ENCODE peak calls at places on chromosome 21, in four cellular contexts. One of them, this sample, is unnamed.

GRCh38 chr21:34020005-34020847 is 53.2 kb upstream of the MRPS6 start:
- DNase-seq in GM03348: no peak
- DNase-seq in epithelial cell of esophagus: peak; percentile 19
- DNase-seq in NCI-H1092 treated with DMSO at 0.1 percent for 48 hours: no peak
- DNase-seq in this sample: no peak

GRCh38 chr21:15138475-15138874 is 73.7 kb upstream of the NRIP1 start:
- DNase-seq in GM03348: no peak
- DNase-seq in epithelial cell of esophagus: no peak
- DNase-seq in NCI-H1092 treated with DMSO at 0.1 percent for 48 hours: peak; percentile 33
- DNase-seq in this sample: no peak

GRCh38 chr21:36188081-36188681 is 31.6 kb downstream of the DOP1B start:
- DNase-seq in GM03348: no peak
- DNase-seq in epithelial cell of esophagus: peak; percentile 68
- DNase-seq in NCI-H1092 treated with DMSO at 0.1 percent for 48 hours: peak; percentile 47
- DNase-seq in this sample: no peak

GRCh38 chr21:21230672-21231071 is 232.5 kb downstream of the NCAM2 start:
- DNase-seq in GM03348: no peak
- DNase-seq in epithelial cell of esophagus: peak; percentile 1
- DNase-seq in NCI-H1092 treated with DMSO at 0.1 percent for 48 hours: no peak
- DNase-seq in this sample: no peak

GRCh38 chr21:45584786-45585185 is 42.5 kb upstream of the SLC19A1 start:
- DNase-seq in GM03348: no peak
- DNase-seq in epithelial cell of esophagus: no peak
- DNase-seq in NCI-H1092 treated with DMSO at 0.1 percent for 48 hours: no peak
- DNase-seq in this sample: no peak

GRCh38 chr21:26425576-26425975 is 147.5 kb downstream of the CYYR1 start:
- DNase-seq in GM03348: no peak
- DNase-seq in epithelial cell of esophagus: peak; percentile 34
- DNase-seq in NCI-H1092 treated with DMSO at 0.1 percent for 48 hours: no peak
- DNase-seq in this sample: no peak

GRCh38 chr21:46667735-46668380 is 32.4 kb downstream of the PRMT2 start:
- DNase-seq in GM03348: peak; percentile 52
- DNase-seq in epithelial cell of esophagus: peak; percentile 43
- DNase-seq in NCI-H1092 treated with DMSO at 0.1 percent for 48 hours: peak; percentile 54
- DNase-seq in this sample: no peak

GRCh38 chr21:45535341-45536081 is 6.7 kb downstream of the SLC19A1 start:
- DNase-seq in GM03348: no peak
- DNase-seq in epithelial cell of esophagus: no peak
- DNase-seq in NCI-H1092 treated with DMSO at 0.1 percent for 48 hours: no peak
- DNase-seq in this sample: peak; percentile 34

GRCh38 chr21:39911286-39911685 is 44.0 kb downstream of the PCP4 start:
- DNase-seq in GM03348: no peak
- DNase-seq in epithelial cell of esophagus: no peak
- DNase-seq in NCI-H1092 treated with DMSO at 0.1 percent for 48 hours: peak; percentile 80
- DNase-seq in this sample: no peak

GRCh38 chr21:34133392-34133791 is 60.0 kb downstream of the MRPS6 start:
- DNase-seq in GM03348: no peak
- DNase-seq in epithelial cell of esophagus: no peak
- DNase-seq in NCI-H1092 treated with DMSO at 0.1 percent for 48 hours: no peak
- DNase-seq in this sample: no peak

GRCh38 chr21:26098758-26099157 is 71.8 kb downstream of the APP start:
- DNase-seq in GM03348: peak; percentile 14
- DNase-seq in epithelial cell of esophagus: peak; percentile 92
- DNase-seq in NCI-H1092 treated with DMSO at 0.1 percent for 48 hours: no peak
- DNase-seq in this sample: no peak

GRCh38 chr21:15894596-15894995 is 164.8 kb downstream of the USP25 start:
- DNase-seq in GM03348: peak; percentile 33
- DNase-seq in epithelial cell of esophagus: no peak
- DNase-seq in NCI-H1092 treated with DMSO at 0.1 percent for 48 hours: peak; percentile 14
- DNase-seq in this sample: no peak

GRCh38 chr21:35020446-35020845 is 28.7 kb downstream of the RUNX1 start:
- DNase-seq in GM03348: no peak
- DNase-seq in epithelial cell of esophagus: no peak
- DNase-seq in NCI-H1092 treated with DMSO at 0.1 percent for 48 hours: no peak
- DNase-seq in this sample: no peak

GRCh38 chr21:33383056-33383888 is 19.9 kb upstream of the IFNGR2 start:
- DNase-seq in GM03348: peak; percentile 60
- DNase-seq in epithelial cell of esophagus: peak; percentile 97
- DNase-seq in NCI-H1092 treated with DMSO at 0.1 percent for 48 hours: no peak
- DNase-seq in this sample: no peak

GRCh38 chr21:15617968-15618367 is 111.8 kb upstream of the USP25 start:
- DNase-seq in GM03348: peak; percentile 71
- DNase-seq in epithelial cell of esophagus: peak; percentile 56
- DNase-seq in NCI-H1092 treated with DMSO at 0.1 percent for 48 hours: no peak
- DNase-seq in this sample: no peak

GRCh38 chr21:41953831-41954653 is at the start of gene C2CD2:
- DNase-seq in GM03348: peak; percentile 99
- DNase-seq in epithelial cell of esophagus: peak; percentile 20
- DNase-seq in NCI-H1092 treated with DMSO at 0.1 percent for 48 hours: no peak
- DNase-seq in this sample: no peak